ENCODE peak calls at places on chromosomes 13 and 19, in four cellular contexts. G, E, J and Q are unnamed samples.

GRCh38 chr13:113364371-113364932 is 522 bp upstream of the GRTP1 start:
- DNase-seq in G (no peak), E (no peak), J (no peak), Q (no peak)

GRCh38 chr19:38831142-38831605 is 420 bp downstream of the ECH1 start:
- DNase-seq in G (no peak), E (no peak), J (peak; percentile 87), Q (peak; percentile 72)

GRCh38 chr19:35114656-35115537 is 726 bp upstream of the FXYD3 start:
- DNase-seq in G (no peak), E (peak; percentile 73), J (peak; percentile 43), Q (peak; percentile 92)

GRCh38 chr19:29527500-29528328 is 1.9 kb downstream of the VSTM2B start:
- DNase-seq in G (no peak), E (no peak), J (no peak), Q (no peak)

GRCh38 chr13:74889321-74889720 is 592.6 kb downstream of the TBC1D4 start:
- DNase-seq in G (no peak), E (no peak), J (no peak), Q (no peak)

GRCh38 chr19:5539431-5539833 is 28.3 kb downstream of the TINCR start:
- DNase-seq in G (no peak), E (no peak), J (no peak), Q (peak; percentile 66)

GRCh38 chr19:21484631-21485030 is 20.8 kb upstream of the ZNF429 start:
- DNase-seq in G (no peak), E (no peak), J (no peak), Q (no peak)

GRCh38 chr13:96460571-96460970 is 370.7 kb downstream of the HS6ST3 start:
- DNase-seq in G (no peak), E (no peak), J (no peak), Q (peak; percentile 12)

GRCh38 chr19:44767295-44768180 is 10.2 kb upstream of the CBLC start:
- DNase-seq in G (no peak), E (no peak), J (no peak), Q (no peak)

GRCh38 chr19:10389863-10390262 is 9.5 kb upstream of the TYK2 start:
- DNase-seq in G (no peak), E (no peak), J (no peak), Q (no peak)

GRCh38 chr13:109727251-109727650 is 59.1 kb downstream of the IRS2 start:
- DNase-seq in G (no peak), E (no peak), J (no peak), Q (no peak)

GRCh38 chr19:34260771-34261173 is 6.4 kb downstream of the GARRE1 start:
- DNase-seq in G (no peak), E (no peak), J (no peak), Q (no peak)

GRCh38 chr19:4581381-4582111 is 22.1 kb upstream of the SEMA6B start:
- DNase-seq in G (no peak), E (no peak), J (no peak), Q (peak; percentile 94)

GRCh38 chr19:4229179-4229931 is at the start of gene EBI3:
- DNase-seq in G (peak; percentile 88), E (no peak), J (no peak), Q (no peak)

GRCh38 chr13:44573790-44574465 is 2.2 kb downstream of the TSC22D1 start:
- DNase-seq in G (no peak), E (no peak), J (peak; percentile 11), Q (peak; percentile 27)

GRCh38 chr13:108957369-108958012 is 328.1 kb downstream of the MYO16 start:
- DNase-seq in G (no peak), E (no peak), J (no peak), Q (no peak)

GRCh38 chr19:35268546-35269424 is at the start of gene USF2:
- DNase-seq in G (no peak), E (no peak), J (peak; percentile 72), Q (peak; percentile 89)

GRCh38 chr13:113342820-113343691 is 20.9 kb downstream of the GRTP1 start:
- DNase-seq in G (no peak), E (no peak), J (no peak), Q (no peak)

GRCh38 chr13:39815345-39816111 is 160.1 kb downstream of the COG6 start:
- DNase-seq in G (no peak), E (no peak), J (no peak), Q (no peak)

GRCh38 chr13:64774915-64775314 is 2455.2 kb downstream of the PCDH9 start:
- DNase-seq in G (no peak), E (no peak), J (no peak), Q (no peak)

GRCh38 chr19:7905859-7906258 is 2.2 kb downstream of the MAP2K7 start:
- DNase-seq in G (no peak), E (no peak), J (no peak), Q (no peak)

GRCh38 chr13:104592127-104592526 is 1525.9 kb upstream of the SLC10A2 start:
- DNase-seq in G (no peak), E (no peak), J (no peak), Q (no peak)

GRCh38 chr13:37526710-37527446 is 71.7 kb downstream of the POSTN start:
- DNase-seq in G (no peak), E (no peak), J (no peak), Q (no peak)

GRCh38 chr13:111382411-111382810 is 62.0 kb downstream of the TEX29 start:
- DNase-seq in G (no peak), E (no peak), J (no peak), Q (no peak)

GRCh38 chr13:112231451-112232083 is 144.6 kb upstream of the SPACA7 start:
- DNase-seq in G (no peak), E (no peak), J (no peak), Q (no peak)

GRCh38 chr13:97341135-97341534 is 92.8 kb upstream of the RAP2A start:
- DNase-seq in G (no peak), E (no peak), J (no peak), Q (no peak)

GRCh38 chr19:17420267-17420924 is 549 bp downstream of the MVB12A start:
- DNase-seq in G (no peak), E (no peak), J (no peak), Q (peak; percentile 85)

GRCh38 chr13:89066868-89067466 is 1395.8 kb downstream of the SLITRK5 start:
- DNase-seq in G (no peak), E (no peak), J (peak; percentile 44), Q (peak; percentile 19)

GRCh38 chr19:19068659-19069509 is 5.1 kb downstream of the SLC25A42 start:
- DNase-seq in G (peak; percentile 35), E (no peak), J (no peak), Q (no peak)
- H3K27ac ChIP-seq in G (peak overlapping the region; percentile 73), E (no peak overlapping the region), J (no peak overlapping the region), Q (no peak overlapping the region)

GRCh38 chr19:13808856-13809255 is 13.6 kb downstream of the ZSWIM4 start:
- DNase-seq in G (no peak), E (no peak), J (no peak), Q (no peak)
- TF ChIP-seq TCF12 in G (no peak), E (no peak), J (no peak), Q (no peak)

DNA sequence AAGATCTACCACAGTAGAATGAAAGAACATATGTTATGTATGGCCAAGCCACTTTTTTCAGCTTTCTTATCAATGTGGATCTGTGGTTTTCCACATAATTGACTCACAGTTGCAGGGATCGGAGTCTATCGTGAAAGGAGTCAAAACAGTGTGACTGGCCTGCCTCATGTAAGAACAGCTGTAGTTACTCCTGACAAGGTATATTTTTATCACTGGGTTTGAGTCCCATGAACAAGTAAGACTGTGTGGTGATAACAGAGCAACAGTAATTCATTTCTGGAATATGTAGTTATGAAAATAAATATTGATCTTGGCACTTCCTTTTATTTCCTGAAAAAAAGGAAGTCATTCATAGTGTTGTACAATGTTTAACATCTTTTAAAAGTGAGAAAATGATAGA is 416.6 kb downstream of the KLF12 start:
- DNase-seq in G (no peak), E (no peak), J (no peak), Q (peak; percentile 16)
- H3K27ac ChIP-seq in G (no peak overlapping the region), E (no peak overlapping the region), J (no peak overlapping the region), Q (no peak overlapping the region)

DNA sequence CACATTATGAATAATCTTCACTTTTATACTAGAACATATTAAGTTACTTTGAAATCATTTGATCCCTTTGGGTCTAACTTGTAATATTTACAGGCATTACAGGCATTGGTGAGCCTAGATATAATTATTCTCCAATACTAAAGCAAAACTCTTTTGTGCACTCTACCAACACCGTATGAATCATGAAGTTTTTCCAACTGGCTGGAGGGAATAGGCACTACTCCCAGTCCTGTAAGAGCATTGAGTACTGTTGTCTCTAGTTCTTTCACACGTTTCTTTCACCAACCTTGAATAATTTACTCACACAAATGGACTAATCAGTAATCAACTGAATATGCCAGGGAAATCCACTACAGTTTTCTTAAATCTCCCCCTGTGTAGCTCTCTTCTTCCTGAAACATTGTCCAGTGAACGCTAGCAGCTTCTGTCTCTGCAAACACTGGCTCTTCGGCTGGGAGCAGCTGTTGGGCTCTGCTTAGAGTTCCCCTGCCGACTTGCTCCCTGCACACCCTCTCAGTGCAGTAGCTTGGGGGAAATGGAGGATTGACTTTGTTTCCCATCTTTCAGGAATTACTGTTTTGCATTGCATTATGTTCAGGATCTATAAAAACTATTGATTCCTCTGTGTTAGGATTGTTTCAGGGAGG is 476.7 kb downstream of the RFC3 start:
- DNase-seq in G (no peak), E (no peak), J (no peak), Q (no peak)
- TF ChIP-seq TCF12 in G (no peak), E (no peak), J (no peak), Q (no peak)

GRCh38 chr19:2232286-2233151 is 3.6 kb downstream of the PLEKHJ1 start:
- DNase-seq in G (no peak), E (no peak), J (no peak), Q (no peak)

GRCh38 chr19:2233601-2234280 is 2.4 kb downstream of the PLEKHJ1 start:
- DNase-seq in G (no peak), E (no peak), J (no peak), Q (no peak)

GRCh38 chr19:2230807-2231533 is 5.2 kb downstream of the PLEKHJ1 start:
- DNase-seq in G (no peak), E (no peak), J (no peak), Q (no peak)

GRCh38 chr19:2230029-2230531 is 6.0 kb downstream of the PLEKHJ1 start:
- DNase-seq in G (no peak), E (no peak), J (no peak), Q (no peak)

GRCh38 chr19:2231621-2232221 is 4.4 kb downstream of the PLEKHJ1 start:
- DNase-seq in G (no peak), E (no peak), J (no peak), Q (peak; percentile 75)
- H3K27ac ChIP-seq in G (no peak overlapping the region), E (no peak overlapping the region), J (no peak overlapping the region), Q (peak overlapping the region; percentile 50)

GRCh38 chr13:26498524-26499208 is 58.8 kb upstream of the WASF3 start:
- DNase-seq in G (no peak), E (no peak), J (no peak), Q (no peak)
- TF ChIP-seq TCF12 in G (no peak), E (no peak), J (no peak), Q (peak; percentile 43)

GRCh38 chr19:48739835-48740704 is at the start of gene RASIP1:
- DNase-seq in G (no peak), E (no peak), J (no peak), Q (no peak)

GRCh38 chr19:48740705-48741030 is 258 bp upstream of the RASIP1 start:
- DNase-seq in G (no peak), E (no peak), J (no peak), Q (no peak)

GRCh38 chr19:48739400-48739825 is 997 bp downstream of the RASIP1 start:
- DNase-seq in G (no peak), E (no peak), J (no peak), Q (peak; percentile 67)

GRCh38 chr19:48738557-48739399 is 1.6 kb downstream of the RASIP1 start:
- DNase-seq in G (peak; percentile 11), E (peak; percentile 89), J (peak; percentile 92), Q (peak; percentile 100)

GRCh38 chr19:48741222-48741999 is 1.0 kb upstream of the RASIP1 start:
- DNase-seq in G (no peak), E (no peak), J (no peak), Q (peak; percentile 81)
- H3K27ac ChIP-seq in G (no peak overlapping the region), E (no peak overlapping the region), J (no peak overlapping the region), Q (no peak overlapping the region)